ENCODE peak calls at places on chromosomes 3 and 15, in eight cellular contexts. One of them, this sample, is unnamed.

GRCh38 chr15:49888727-49889126 is 230.3 kb downstream of the ATP8B4 start:
- DNase-seq in coronary artery: no peak
- DNase-seq in BJ: no peak
- DNase-seq in HFF-Myc: no peak
- DNase-seq in left lung: no peak
- DNase-seq in GM20000: no peak
- DNase-seq in GM06990: no peak
- DNase-seq in neural crest cell: no peak
- DNase-seq in this sample: no peak

GRCh38 chr3:109977903-109978302 is 640.6 kb upstream of the DPPA4 start:
- DNase-seq in coronary artery: no peak
- DNase-seq in BJ: no peak
- DNase-seq in HFF-Myc: no peak
- DNase-seq in left lung: peak
- DNase-seq in GM20000: no peak
- DNase-seq in GM06990: no peak
- DNase-seq in neural crest cell: no peak
- DNase-seq in this sample: no peak

GRCh38 chr3:38524141-38524739 is 28.1 kb downstream of the EXOG start:
- DNase-seq in coronary artery: no peak
- DNase-seq in BJ: no peak
- DNase-seq in HFF-Myc: no peak
- DNase-seq in left lung: no peak
- DNase-seq in GM20000: no peak
- DNase-seq in GM06990: no peak
- DNase-seq in neural crest cell: no peak
- DNase-seq in this sample: no peak

GRCh38 chr3:172208586-172209332 is 169.4 kb downstream of the FNDC3B start:
- DNase-seq in coronary artery: no peak
- DNase-seq in BJ: no peak
- DNase-seq in HFF-Myc: no peak
- DNase-seq in left lung: no peak
- DNase-seq in GM20000: no peak
- DNase-seq in GM06990: no peak
- DNase-seq in neural crest cell: no peak
- DNase-seq in this sample: peak

GRCh38 chr15:57947781-57948180 is 117.7 kb downstream of the ALDH1A2 start:
- DNase-seq in coronary artery: no peak
- DNase-seq in BJ: no peak
- DNase-seq in HFF-Myc: no peak
- DNase-seq in left lung: no peak
- DNase-seq in GM20000: no peak
- DNase-seq in GM06990: no peak
- DNase-seq in neural crest cell: no peak
- DNase-seq in this sample: no peak

GRCh38 chr3:49134471-49135265 is 1.8 kb upstream of the LAMB2 start:
- DNase-seq in coronary artery: peak
- DNase-seq in BJ: no peak
- DNase-seq in HFF-Myc: no peak
- DNase-seq in left lung: no peak
- DNase-seq in GM20000: no peak
- DNase-seq in GM06990: no peak
- DNase-seq in neural crest cell: no peak
- DNase-seq in this sample: no peak

GRCh38 chr3:172582712-172583111 is 59.5 kb upstream of the TNFSF10 start:
- DNase-seq in coronary artery: no peak
- DNase-seq in BJ: no peak
- DNase-seq in HFF-Myc: no peak
- DNase-seq in left lung: no peak
- DNase-seq in GM20000: no peak
- DNase-seq in GM06990: no peak
- DNase-seq in neural crest cell: no peak
- DNase-seq in this sample: no peak

GRCh38 chr15:85443593-85444328 is 63.4 kb downstream of the AKAP13 start:
- DNase-seq in coronary artery: no peak
- DNase-seq in BJ: no peak
- DNase-seq in HFF-Myc: no peak
- DNase-seq in left lung: no peak
- DNase-seq in GM20000: no peak
- DNase-seq in GM06990: no peak
- DNase-seq in neural crest cell: no peak
- DNase-seq in this sample: no peak

GRCh38 chr15:59369597-59369996 is 3.1 kb downstream of the MYO1E start:
- DNase-seq in coronary artery: no peak
- DNase-seq in BJ: no peak
- DNase-seq in HFF-Myc: no peak
- DNase-seq in left lung: no peak
- DNase-seq in GM20000: peak
- DNase-seq in GM06990: no peak
- DNase-seq in neural crest cell: no peak
- DNase-seq in this sample: no peak

GRCh38 chr3:45362768-45363167 is 25.6 kb upstream of the LARS2 start:
- DNase-seq in coronary artery: no peak
- DNase-seq in BJ: no peak
- DNase-seq in HFF-Myc: no peak
- DNase-seq in left lung: no peak
- DNase-seq in GM20000: no peak
- DNase-seq in GM06990: no peak
- DNase-seq in neural crest cell: no peak
- DNase-seq in this sample: no peak

GRCh38 chr3:71127463-71128243 is 455.9 kb downstream of the FOXP1 start:
- DNase-seq in coronary artery: no peak
- DNase-seq in BJ: no peak
- DNase-seq in HFF-Myc: no peak
- DNase-seq in left lung: no peak
- DNase-seq in GM20000: no peak
- DNase-seq in GM06990: no peak
- DNase-seq in neural crest cell: no peak
- DNase-seq in this sample: no peak

GRCh38 chr3:13283877-13284264 is 136.3 kb downstream of the NUP210 start:
- DNase-seq in coronary artery: no peak
- DNase-seq in BJ: no peak
- DNase-seq in HFF-Myc: no peak
- DNase-seq in left lung: no peak
- DNase-seq in GM20000: no peak
- DNase-seq in GM06990: no peak
- DNase-seq in neural crest cell: no peak
- DNase-seq in this sample: no peak

GRCh38 chr3:13282528-13282985 is 137.6 kb downstream of the NUP210 start:
- DNase-seq in coronary artery: no peak
- DNase-seq in BJ: no peak
- DNase-seq in HFF-Myc: no peak
- DNase-seq in left lung: no peak
- DNase-seq in GM20000: peak
- DNase-seq in GM06990: no peak
- DNase-seq in neural crest cell: no peak
- DNase-seq in this sample: peak

GRCh38 chr3:13281657-13282527 is 138.2 kb downstream of the NUP210 start:
- DNase-seq in coronary artery: no peak
- DNase-seq in BJ: no peak
- DNase-seq in HFF-Myc: no peak
- DNase-seq in left lung: no peak
- DNase-seq in GM20000: no peak
- DNase-seq in GM06990: no peak
- DNase-seq in neural crest cell: no peak
- DNase-seq in this sample: peak

GRCh38 chr3:13285007-13285567 is 135.0 kb downstream of the NUP210 start:
- DNase-seq in coronary artery: no peak
- DNase-seq in BJ: no peak
- DNase-seq in HFF-Myc: no peak
- DNase-seq in left lung: no peak
- DNase-seq in GM20000: no peak
- DNase-seq in GM06990: no peak
- DNase-seq in neural crest cell: no peak
- DNase-seq in this sample: no peak

GRCh38 chr3:13282986-13283876 is 136.9 kb downstream of the NUP210 start:
- DNase-seq in coronary artery: no peak
- DNase-seq in BJ: no peak
- DNase-seq in HFF-Myc: no peak
- DNase-seq in left lung: no peak
- DNase-seq in GM20000: peak
- DNase-seq in GM06990: no peak
- DNase-seq in neural crest cell: no peak
- DNase-seq in this sample: peak
- TF ChIP-seq CTCF in coronary artery: no peak
- TF ChIP-seq CTCF in BJ: peak
- TF ChIP-seq CTCF in HFF-Myc: peak
- TF ChIP-seq CTCF in left lung: no peak
- TF ChIP-seq CTCF in GM20000: no peak
- TF ChIP-seq CTCF in GM06990: no peak
- TF ChIP-seq CTCF in neural crest cell: peak
- TF ChIP-seq CTCF in this sample: no peak

DNA sequence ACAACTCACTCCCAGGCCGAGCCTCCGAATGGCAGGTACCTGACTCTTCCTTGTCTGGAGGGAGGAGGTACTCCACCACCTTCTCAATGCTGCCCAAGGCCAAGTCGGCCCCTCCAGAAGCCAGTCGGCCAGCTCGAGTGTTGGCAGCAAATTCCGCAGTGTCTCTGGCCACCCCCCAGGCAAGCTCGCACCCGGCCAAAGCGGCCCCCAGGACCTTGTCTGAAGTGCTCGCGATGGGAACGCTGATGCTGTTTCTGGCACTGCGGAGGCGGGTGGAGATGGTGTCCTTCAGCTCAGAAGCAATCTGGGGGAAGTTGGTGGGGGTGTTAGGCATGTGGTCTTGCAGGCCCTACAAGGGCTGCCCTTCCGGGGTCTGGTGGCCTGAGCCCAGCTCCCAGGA is 9.2 kb downstream of the PLIN1 start:
- DNase-seq in coronary artery: peak
- DNase-seq in BJ: no peak
- DNase-seq in HFF-Myc: no peak
- DNase-seq in left lung: no peak
- DNase-seq in GM20000: no peak
- DNase-seq in GM06990: no peak
- DNase-seq in neural crest cell: no peak
- DNase-seq in this sample: no peak
- TF ChIP-seq CTCF in coronary artery: no peak
- TF ChIP-seq CTCF in BJ: no peak
- TF ChIP-seq CTCF in HFF-Myc: no peak
- TF ChIP-seq CTCF in left lung: no peak
- TF ChIP-seq CTCF in GM20000: no peak
- TF ChIP-seq CTCF in GM06990: no peak
- TF ChIP-seq CTCF in neural crest cell: no peak
- TF ChIP-seq CTCF in this sample: no peak

GRCh38 chr15:101612676-101613075 is 39.5 kb downstream of the TM2D3 start:
- DNase-seq in coronary artery: no peak
- DNase-seq in BJ: no peak
- DNase-seq in HFF-Myc: no peak
- DNase-seq in left lung: peak
- DNase-seq in GM20000: no peak
- DNase-seq in GM06990: no peak
- DNase-seq in neural crest cell: no peak
- DNase-seq in this sample: no peak

GRCh38 chr15:101611007-101611406 is 41.2 kb downstream of the TM2D3 start:
- DNase-seq in coronary artery: no peak
- DNase-seq in BJ: no peak
- DNase-seq in HFF-Myc: no peak
- DNase-seq in left lung: peak
- DNase-seq in GM20000: no peak
- DNase-seq in GM06990: no peak
- DNase-seq in neural crest cell: no peak
- DNase-seq in this sample: no peak

GRCh38 chr15:101610628-101611000 is 41.6 kb downstream of the TM2D3 start:
- DNase-seq in coronary artery: no peak
- DNase-seq in BJ: no peak
- DNase-seq in HFF-Myc: no peak
- DNase-seq in left lung: peak
- DNase-seq in GM20000: no peak
- DNase-seq in GM06990: no peak
- DNase-seq in neural crest cell: no peak
- DNase-seq in this sample: no peak

GRCh38 chr15:101613130-101614000 is 38.8 kb downstream of the TM2D3 start:
- DNase-seq in coronary artery: no peak
- DNase-seq in BJ: no peak
- DNase-seq in HFF-Myc: no peak
- DNase-seq in left lung: peak
- DNase-seq in GM20000: no peak
- DNase-seq in GM06990: no peak
- DNase-seq in neural crest cell: no peak
- DNase-seq in this sample: no peak

DNA sequence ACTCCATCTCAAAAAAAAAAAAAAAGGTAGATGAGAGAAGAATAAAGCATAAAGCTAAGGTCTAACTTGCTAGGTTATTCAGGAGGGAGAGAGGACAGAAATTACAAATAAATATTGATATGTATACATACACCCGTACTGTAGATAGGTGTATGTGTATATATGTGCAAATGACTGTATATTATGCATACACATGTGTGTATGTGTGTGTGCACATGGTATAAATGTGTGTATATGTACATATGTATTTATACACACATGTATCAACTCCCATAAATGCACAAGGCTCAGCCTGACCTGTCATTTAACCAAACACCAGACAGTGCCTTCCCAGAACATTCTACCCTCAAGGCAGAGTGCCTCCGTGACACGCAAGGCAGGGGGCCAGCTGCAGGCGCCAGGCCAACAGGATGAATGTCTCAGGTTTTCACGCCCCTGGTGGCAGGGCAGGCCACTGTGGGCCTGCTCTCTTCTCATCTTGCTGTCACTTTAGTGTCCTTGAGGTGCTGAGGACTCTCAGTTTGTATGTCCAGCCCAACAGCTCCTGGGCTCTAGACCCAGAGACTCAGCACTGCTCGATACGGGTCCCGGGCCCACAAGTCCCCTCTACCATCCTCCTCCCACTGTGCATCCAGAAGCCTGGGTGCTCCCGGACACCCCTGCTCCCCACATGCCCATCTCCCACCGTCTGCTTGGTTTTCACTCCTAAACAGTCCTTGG is 40.4 kb downstream of the TM2D3 start:
- DNase-seq in coronary artery: no peak
- DNase-seq in BJ: no peak
- DNase-seq in HFF-Myc: no peak
- DNase-seq in left lung: peak
- DNase-seq in GM20000: no peak
- DNase-seq in GM06990: no peak
- DNase-seq in neural crest cell: no peak
- DNase-seq in this sample: no peak
- TF ChIP-seq CTCF in coronary artery: no peak
- TF ChIP-seq CTCF in BJ: no peak
- TF ChIP-seq CTCF in HFF-Myc: no peak
- TF ChIP-seq CTCF in left lung: no peak
- TF ChIP-seq CTCF in GM20000: no peak
- TF ChIP-seq CTCF in GM06990: no peak
- TF ChIP-seq CTCF in neural crest cell: no peak
- TF ChIP-seq CTCF in this sample: no peak

DNA sequence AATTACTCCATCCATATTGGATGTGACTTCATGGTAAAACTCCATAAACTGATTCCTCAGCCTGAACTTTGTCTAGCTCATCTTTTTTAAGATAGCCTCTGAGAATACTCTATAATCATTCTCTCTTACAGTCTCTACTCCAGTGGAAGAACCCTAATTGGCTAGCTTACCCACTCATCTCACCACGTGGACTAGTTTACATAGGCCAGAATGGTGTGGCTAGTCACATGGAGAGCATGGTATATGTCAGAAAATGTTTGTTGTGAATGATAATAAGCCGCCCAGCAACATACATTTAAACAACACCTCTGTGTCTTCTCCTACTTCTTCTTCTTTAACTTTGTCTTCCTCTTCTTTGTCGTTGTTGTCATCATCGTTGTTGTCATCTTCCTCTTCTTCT is 389.2 kb upstream of the LRRC3B start:
- DNase-seq in coronary artery: no peak
- DNase-seq in BJ: no peak
- DNase-seq in HFF-Myc: no peak
- DNase-seq in left lung: no peak
- DNase-seq in GM20000: no peak
- DNase-seq in GM06990: no peak
- DNase-seq in neural crest cell: no peak
- DNase-seq in this sample: no peak
- TF ChIP-seq CTCF in coronary artery: no peak
- TF ChIP-seq CTCF in BJ: no peak
- TF ChIP-seq CTCF in HFF-Myc: no peak
- TF ChIP-seq CTCF in left lung: no peak
- TF ChIP-seq CTCF in GM20000: no peak
- TF ChIP-seq CTCF in GM06990: no peak
- TF ChIP-seq CTCF in neural crest cell: no peak
- TF ChIP-seq CTCF in this sample: no peak